ENCODE peak calls at places on chromosomes 7 and 10, in seven cellular contexts. S, X, R, A, F, G and Z are unnamed samples.

GRCh38 chr7:140646931-140647647 is 6.5 kb upstream of the DENND2A start:
- DNase-seq in F (peak; percentile 50), R (peak; percentile 34), A (no peak), S (peak; percentile 37), G (peak; percentile 74), X (peak; percentile 62), Z (peak; percentile 18)

GRCh38 chr10:117408436-117409384 is 33.5 kb upstream of the PDZD8 start:
- DNase-seq in G (no peak), A (no peak), S (no peak), F (no peak), R (no peak), X (no peak), Z (no peak)

GRCh38 chr7:75811894-75812678 is 1.5 kb downstream of the CCL24 start:
- DNase-seq in R (no peak), F (no peak), S (no peak), A (no peak), G (no peak), X (no peak), Z (no peak)

GRCh38 chr7:100726998-100727761 is 6.2 kb upstream of the ZAN start:
- DNase-seq in F (no peak), G (no peak), R (peak; percentile 75), S (peak; percentile 61), X (no peak), A (no peak), Z (no peak)

GRCh38 chr7:105666324-105666723 is 85.0 kb upstream of the EFCAB10 start:
- DNase-seq in A (no peak), S (no peak), G (no peak), F (no peak), R (no peak), X (no peak), Z (no peak)

GRCh38 chr10:79149662-79150443 is 81.1 kb downstream of the ZMIZ1 start:
- DNase-seq in S (peak; percentile 61), R (peak; percentile 80), G (peak; percentile 48), A (peak; percentile 81), F (no peak), X (peak; percentile 80), Z (peak; percentile 19)

GRCh38 chr10:64574371-64574770 is 1053.2 kb downstream of the REEP3 start:
- DNase-seq in R (peak; percentile 1), F (no peak), A (no peak), X (no peak), G (no peak), S (no peak), Z (no peak)

GRCh38 chr7:93914581-93915066 is 6.9 kb upstream of the GNG11 start:
- DNase-seq in G (no peak), F (no peak), S (peak; percentile 71), A (peak; percentile 36), X (no peak), R (peak; percentile 61), Z (no peak)

GRCh38 chr10:85863301-85864172 is 503.1 kb downstream of the GRID1 start:
- DNase-seq in X (no peak), R (no peak), F (no peak), S (no peak), A (no peak), G (no peak), Z (no peak)

GRCh38 chr7:111290419-111290818 is 199.5 kb downstream of the LRRN3 start:
- DNase-seq in F (no peak), G (no peak), R (no peak), A (no peak), S (no peak), X (no peak), Z (no peak)

GRCh38 chr10:14584643-14585042 is 190.1 kb downstream of the FAM107B start:
- DNase-seq in R (no peak), F (peak; percentile 74), S (no peak), G (no peak), A (no peak), X (no peak), Z (no peak)

GRCh38 chr10:133100706-133101463 is 13.2 kb downstream of the ADGRA1 start:
- DNase-seq in F (no peak), G (no peak), X (no peak), S (no peak), A (no peak), R (no peak), Z (no peak)

GRCh38 chr10:32256613-32257437 is 90.1 kb downstream of the EPC1 start:
- DNase-seq in S (peak; percentile 37), R (peak; percentile 65), F (peak; percentile 67), G (peak; percentile 79), A (peak; percentile 46), X (peak; percentile 77), Z (peak; percentile 48)

GRCh38 chr7:11648980-11649379 is 183.0 kb downstream of the THSD7A start:
- DNase-seq in F (no peak), R (peak; percentile 81), S (no peak), A (no peak), X (no peak), G (no peak), Z (no peak)

GRCh38 chr10:71075066-71075758 is 137.2 kb upstream of the UNC5B start:
- DNase-seq in G (no peak), S (no peak), R (no peak), F (no peak), A (peak; percentile 77), X (peak; percentile 19), Z (no peak)

GRCh38 chr10:132511692-132512442 is 25.7 kb upstream of the INPP5A start:
- DNase-seq in G (no peak), S (no peak), X (no peak), A (no peak), R (no peak), F (no peak), Z (no peak)

GRCh38 chr7:53504914-53505313 is 469.5 kb downstream of the POM121L12 start:
- DNase-seq in A (no peak), G (no peak), R (no peak), X (no peak), S (no peak), F (no peak), Z (no peak)

GRCh38 chr10:69742928-69743602 is 58.6 kb upstream of the COL13A1 start:
- DNase-seq in S (peak; percentile 19), G (no peak), X (peak; percentile 67), A (no peak), F (no peak), R (peak; percentile 56), Z (peak; percentile 8)

GRCh38 chr7:27175626-27176342 is 1.7 kb upstream of the HOXA10 start:
- DNase-seq in G (no peak), S (no peak), R (no peak), X (no peak), F (no peak), A (no peak), Z (no peak)
- H3K27ac ChIP-seq in G (no peak overlapping the region), S (no peak overlapping the region), R (no peak overlapping the region), X (no peak overlapping the region), F (no peak overlapping the region), A (no peak overlapping the region), Z (no peak overlapping the region)

GRCh38 chr10:13118784-13119133 is 18.8 kb downstream of the OPTN start:
- DNase-seq in A (no peak), X (no peak), G (no peak), F (no peak), R (no peak), S (no peak), Z (no peak)
- H3K4me3 ChIP-seq in A (no peak overlapping the region), X (no peak overlapping the region), G (no peak overlapping the region), F (no peak overlapping the region), R (no peak overlapping the region), S (no peak overlapping the region), Z (no peak overlapping the region)

GRCh38 chr10:17024461-17024860 is 105.2 kb downstream of the CUBN start:
- DNase-seq in S (no peak), R (no peak), X (no peak), A (no peak), F (no peak), G (no peak), Z (no peak)
- H3K27ac ChIP-seq in S (peak overlapping the region; percentile 74), R (peak overlapping the region; percentile 94), X (no peak overlapping the region), A (peak overlapping the region; percentile 89), F (peak overlapping the region; percentile 88), G (no peak overlapping the region), Z (peak overlapping the region; percentile 89)

GRCh38 chr10:68336952-68337351 is 4.2 kb upstream of the PBLD start:
- DNase-seq in F (no peak), X (no peak), G (no peak), A (no peak), S (no peak), R (no peak), Z (no peak)
- H3K4me3 ChIP-seq in F (no peak overlapping the region), X (no peak overlapping the region), G (peak overlapping the region; percentile 85), A (no peak overlapping the region), S (no peak overlapping the region), R (peak overlapping the region; percentile 91), Z (no peak overlapping the region)

DNA sequence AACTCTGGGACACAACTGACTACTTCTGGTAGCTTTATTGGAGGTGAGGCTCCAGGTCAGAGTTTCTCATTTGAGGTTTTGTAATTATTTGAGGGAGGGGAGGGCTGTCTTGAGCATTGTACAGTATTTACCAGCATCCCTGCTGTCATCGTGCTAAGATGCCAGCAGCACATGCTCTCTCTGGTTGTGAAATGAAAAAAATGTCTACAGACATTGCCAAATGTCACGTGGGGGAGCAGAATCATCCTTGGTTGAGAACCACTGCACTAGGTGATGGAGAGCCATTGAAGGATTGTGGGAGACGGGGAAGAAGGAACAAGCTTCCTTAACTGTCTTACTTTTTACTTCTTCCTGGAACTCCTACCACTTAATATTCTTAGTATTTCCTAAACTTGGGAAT is 5.0 kb downstream of the SEPTIN7 start:
- DNase-seq in A (no peak), S (no peak), G (no peak), X (no peak), R (peak; percentile 8), F (no peak), Z (no peak)
- H3K27ac ChIP-seq in A (no peak overlapping the region), S (no peak overlapping the region), G (no peak overlapping the region), X (no peak overlapping the region), R (no peak overlapping the region), F (no peak overlapping the region), Z (no peak overlapping the region)

DNA sequence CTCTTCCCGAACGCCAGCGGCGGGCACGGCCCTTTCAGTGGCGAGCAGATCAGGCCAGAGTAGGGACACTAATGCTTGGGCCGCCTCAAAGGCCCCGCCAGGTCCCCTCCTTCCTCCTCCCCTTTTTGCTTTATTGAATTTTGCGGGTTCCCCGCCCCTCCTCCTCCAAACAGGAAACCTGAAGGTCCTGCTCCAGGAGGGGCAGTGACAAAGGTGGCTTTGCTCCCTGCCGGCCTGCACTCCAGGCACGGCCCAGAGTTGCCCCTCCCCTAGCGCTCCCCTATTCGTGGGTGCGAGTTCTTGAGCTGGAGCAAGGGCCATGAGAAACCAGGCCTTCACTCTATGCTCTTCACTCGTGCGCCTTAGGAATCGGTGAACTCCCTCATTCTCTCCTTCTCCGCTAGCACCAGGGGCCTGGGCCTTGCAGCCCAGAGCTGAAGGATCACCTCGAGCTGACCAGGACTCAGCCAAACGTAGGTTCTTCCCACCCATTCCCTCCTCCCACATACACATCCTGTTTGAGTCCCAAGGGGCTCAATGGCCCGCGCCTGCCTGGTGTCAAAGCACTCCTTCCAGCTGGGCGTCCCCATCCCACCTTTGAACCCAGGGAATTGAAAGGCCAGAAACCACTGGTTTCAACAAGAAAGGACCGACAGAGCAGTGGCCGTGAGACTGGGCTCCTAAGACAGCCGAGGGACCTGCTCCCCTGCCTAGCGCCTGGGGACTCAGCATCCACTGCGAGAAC is 629 bp upstream of the HOXA6 start:
- DNase-seq in F (peak; percentile 33), G (no peak), S (no peak), A (peak; percentile 67), X (no peak), R (peak; percentile 57), Z (no peak)
- H3K4me3 ChIP-seq in F (no peak overlapping the region), G (peak overlapping the region; percentile 75), S (peak overlapping the region; percentile 38), A (peak overlapping the region; percentile 53), X (peak overlapping the region; percentile 74), R (peak overlapping the region; percentile 61), Z (no peak overlapping the region)